ENCODE peak calls at places on chromosomes 12 and 14, in four cellular contexts. One of them, this sample, is unnamed.
A peak's percentile ranks its signal among the peaks of the same experiment; 100 is the strongest.

GRCh38 chr12:12560587-12561304 is 1.9 kb downstream of the DUSP16 start:
- DNase-seq in suprapubic skin: no peak
- DNase-seq in SK-N-SH: peak; percentile 41
- DNase-seq in sigmoid colon: peak; percentile 81
- DNase-seq in this sample: peak; percentile 68

GRCh38 chr14:95889236-95889979 is 12.8 kb downstream of the TUNAR start:
- DNase-seq in suprapubic skin: no peak
- DNase-seq in SK-N-SH: no peak
- DNase-seq in sigmoid colon: no peak
- DNase-seq in this sample: no peak

GRCh38 chr14:21868442-21869046 is 194.9 kb upstream of the OR4E1 start:
- DNase-seq in suprapubic skin: no peak
- DNase-seq in SK-N-SH: peak; percentile 29
- DNase-seq in sigmoid colon: no peak
- DNase-seq in this sample: peak; percentile 65

GRCh38 chr12:87428701-87429277 is 600.4 kb downstream of the C12orf50 start:
- DNase-seq in suprapubic skin: no peak
- DNase-seq in SK-N-SH: no peak
- DNase-seq in sigmoid colon: no peak
- DNase-seq in this sample: no peak

GRCh38 chr14:100749967-100750597 is 23.4 kb downstream of the DLK1 start:
- DNase-seq in suprapubic skin: peak; percentile 24
- DNase-seq in SK-N-SH: no peak
- DNase-seq in sigmoid colon: peak; percentile 13
- DNase-seq in this sample: no peak

GRCh38 chr12:11171953-11172675 is 1.1 kb downstream of the SMIM10L1 start:
- DNase-seq in suprapubic skin: no peak
- DNase-seq in SK-N-SH: peak; percentile 27
- DNase-seq in sigmoid colon: no peak
- DNase-seq in this sample: no peak

GRCh38 chr12:29149691-29150382 is 759 bp downstream of the FAR2 start:
- DNase-seq in suprapubic skin: no peak
- DNase-seq in SK-N-SH: no peak
- DNase-seq in sigmoid colon: peak; percentile 68
- DNase-seq in this sample: peak; percentile 38

GRCh38 chr14:70698288-70698687 is 56.6 kb downstream of the TTC9 start:
- DNase-seq in suprapubic skin: no peak
- DNase-seq in SK-N-SH: no peak
- DNase-seq in sigmoid colon: no peak
- DNase-seq in this sample: peak; percentile 43

GRCh38 chr12:80422549-80422948 is 21.5 kb upstream of the PTPRQ start:
- DNase-seq in suprapubic skin: no peak
- DNase-seq in SK-N-SH: no peak
- DNase-seq in sigmoid colon: no peak
- DNase-seq in this sample: no peak

GRCh38 chr14:34324363-34324795 is 137.7 kb downstream of the SPTSSA start:
- DNase-seq in suprapubic skin: no peak
- DNase-seq in SK-N-SH: peak; percentile 52
- DNase-seq in sigmoid colon: no peak
- DNase-seq in this sample: peak; percentile 12

GRCh38 chr14:102574840-102575478 is 17.5 kb upstream of the RCOR1 start:
- DNase-seq in suprapubic skin: no peak
- DNase-seq in SK-N-SH: no peak
- DNase-seq in sigmoid colon: no peak
- DNase-seq in this sample: no peak

GRCh38 chr12:99087278-99087677 is 442.2 kb downstream of the APAF1 start:
- DNase-seq in suprapubic skin: no peak
- DNase-seq in SK-N-SH: no peak
- DNase-seq in sigmoid colon: no peak
- DNase-seq in this sample: no peak

GRCh38 chr14:94598816-94599655 is 13.2 kb upstream of the SERPINA3 start:
- DNase-seq in suprapubic skin: peak; percentile 76
- DNase-seq in SK-N-SH: no peak
- DNase-seq in sigmoid colon: peak; percentile 93
- DNase-seq in this sample: peak; percentile 76

GRCh38 chr12:30764251-30764650 is 9.5 kb upstream of the CAPRIN2 start:
- DNase-seq in suprapubic skin: no peak
- DNase-seq in SK-N-SH: no peak
- DNase-seq in sigmoid colon: no peak
- DNase-seq in this sample: no peak

GRCh38 chr12:43551271-43551970 is 582 bp downstream of the ADAMTS20 start:
- DNase-seq in suprapubic skin: no peak
- DNase-seq in SK-N-SH: peak; percentile 70
- DNase-seq in sigmoid colon: no peak
- DNase-seq in this sample: no peak

GRCh38 chr12:79886917-79887519 is 47.9 kb downstream of the PPP1R12A start:
- DNase-seq in suprapubic skin: no peak
- DNase-seq in SK-N-SH: peak; percentile 6
- DNase-seq in sigmoid colon: no peak
- DNase-seq in this sample: no peak

GRCh38 chr12:16691624-16692023 is 85.7 kb upstream of the LMO3 start:
- DNase-seq in suprapubic skin: no peak
- DNase-seq in SK-N-SH: no peak
- DNase-seq in sigmoid colon: no peak
- DNase-seq in this sample: no peak

GRCh38 chr12:40158592-40159111 is 52.8 kb upstream of the SLC2A13 start:
- DNase-seq in suprapubic skin: no peak
- DNase-seq in SK-N-SH: no peak
- DNase-seq in sigmoid colon: no peak
- DNase-seq in this sample: peak; percentile 12

GRCh38 chr12:130333341-130333740 is 4.3 kb upstream of the PIWIL1 start:
- DNase-seq in suprapubic skin: no peak
- DNase-seq in SK-N-SH: no peak
- DNase-seq in sigmoid colon: no peak
- DNase-seq in this sample: no peak

DNA sequence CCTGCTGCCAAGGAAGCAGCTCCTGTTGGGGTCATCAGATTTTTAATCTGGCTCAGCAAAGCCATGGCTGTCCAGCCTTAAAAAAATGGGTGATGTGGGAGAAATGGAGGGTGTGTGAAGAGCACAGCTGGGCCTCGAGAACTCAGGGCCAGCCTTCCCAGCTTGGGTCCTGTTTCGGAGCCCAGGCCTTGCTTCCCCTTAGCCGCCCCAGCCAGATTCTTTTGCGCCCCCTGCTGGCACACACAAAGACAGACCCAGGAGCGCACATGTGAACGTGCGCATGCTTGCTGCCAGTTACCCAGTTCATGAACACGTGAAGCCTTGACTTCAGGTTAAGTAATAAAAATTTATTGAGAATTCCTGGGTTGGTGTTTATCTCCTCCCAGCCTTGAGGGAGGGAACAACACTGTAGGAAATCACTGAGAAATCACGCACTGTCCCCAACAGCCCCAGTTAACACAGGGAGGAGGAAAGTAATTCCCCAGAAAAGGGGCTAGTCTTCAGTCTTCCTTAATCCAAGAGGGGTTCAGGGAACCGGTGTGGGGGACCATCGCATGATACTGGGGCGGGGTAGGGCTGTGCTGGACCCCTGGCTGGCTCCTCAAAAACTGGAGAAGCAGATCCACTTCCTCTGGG is 5.3 kb downstream of the PHB2 start:
- DNase-seq in suprapubic skin: peak; percentile 91
- DNase-seq in SK-N-SH: peak; percentile 89
- DNase-seq in sigmoid colon: peak; percentile 96
- DNase-seq in this sample: peak; percentile 95
- TF ChIP-seq POLR2AphosphoS5 in suprapubic skin: peak; percentile 28
- TF ChIP-seq POLR2AphosphoS5 in SK-N-SH: no peak
- TF ChIP-seq POLR2AphosphoS5 in sigmoid colon: no peak
- TF ChIP-seq POLR2AphosphoS5 in this sample: peak; percentile 35

GRCh38 chr12:50618864-50619609 is 114.3 kb downstream of the DIP2B start:
- DNase-seq in suprapubic skin: no peak
- DNase-seq in SK-N-SH: no peak
- DNase-seq in sigmoid colon: no peak
- DNase-seq in this sample: peak; percentile 52
- H3K4me1 ChIP-seq in suprapubic skin: peaks cover 86% of the 10 kb centered on the region
- H3K4me1 ChIP-seq in SK-N-SH: peaks cover 17% of the 10 kb centered on the region
- H3K4me1 ChIP-seq in sigmoid colon: peaks cover 48% of the 10 kb centered on the region
- H3K4me1 ChIP-seq in this sample: peaks cover 27% of the 10 kb centered on the region

DNA sequence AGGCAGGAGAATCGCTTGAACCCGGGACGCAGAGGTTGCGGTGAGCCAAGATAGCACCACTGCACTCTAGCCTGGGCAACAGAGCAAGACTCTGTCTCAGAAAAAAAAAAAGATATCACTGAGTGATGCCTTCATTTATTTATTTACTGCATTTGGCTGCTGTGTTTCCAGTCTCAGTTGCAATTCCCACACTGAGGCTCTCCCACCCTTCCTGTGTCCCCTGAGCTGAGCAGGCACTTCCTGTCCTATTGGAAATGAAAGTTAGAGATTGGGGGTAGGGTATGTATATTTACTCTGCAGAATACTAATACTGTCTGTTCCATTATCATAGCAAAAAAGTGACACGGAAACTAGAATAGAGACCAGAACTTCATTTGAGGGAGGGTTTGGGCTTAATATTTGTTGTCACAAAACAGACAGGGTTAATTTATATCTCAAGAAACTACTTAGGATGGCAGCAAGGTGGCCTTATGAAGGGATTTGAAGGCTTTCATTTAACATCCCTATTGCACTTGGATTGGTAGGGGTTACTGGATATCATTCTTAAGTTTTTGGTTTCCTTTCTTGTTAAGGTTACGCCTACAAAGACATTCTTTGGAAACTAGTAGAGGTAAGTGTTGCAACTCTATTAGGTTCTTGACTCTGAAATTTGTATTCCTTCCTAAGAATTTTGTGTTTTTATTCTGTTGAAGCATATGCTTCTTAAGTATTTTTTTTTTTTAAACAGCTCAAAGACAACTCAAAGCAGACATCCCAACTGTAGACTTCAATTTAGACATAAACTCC is 1.4 kb upstream of the RBMS2 start:
- DNase-seq in suprapubic skin: no peak
- DNase-seq in SK-N-SH: no peak
- DNase-seq in sigmoid colon: no peak
- DNase-seq in this sample: no peak
- TF ChIP-seq EP300 in suprapubic skin: no peak
- TF ChIP-seq EP300 in SK-N-SH: no peak
- TF ChIP-seq EP300 in sigmoid colon: no peak
- TF ChIP-seq EP300 in this sample: no peak

DNA sequence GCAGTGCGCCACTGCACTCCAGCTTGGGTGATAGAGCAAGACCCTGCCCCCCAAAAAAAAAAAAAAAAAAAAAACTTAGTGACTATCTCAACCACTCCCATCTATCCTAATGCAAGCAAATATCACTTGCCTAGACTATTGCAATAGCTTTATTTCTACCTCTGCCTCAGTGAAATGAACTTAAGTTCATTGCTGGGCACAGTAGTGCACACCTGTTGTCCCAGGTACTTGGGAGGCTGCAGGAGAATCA is 4.3 kb downstream of the RPS29 start:
- DNase-seq in suprapubic skin: no peak
- DNase-seq in SK-N-SH: no peak
- DNase-seq in sigmoid colon: no peak
- DNase-seq in this sample: no peak
- TF ChIP-seq POLR2AphosphoS5 in suprapubic skin: no peak
- TF ChIP-seq POLR2AphosphoS5 in SK-N-SH: no peak
- TF ChIP-seq POLR2AphosphoS5 in sigmoid colon: no peak
- TF ChIP-seq POLR2AphosphoS5 in this sample: no peak

GRCh38 chr14:68938515-68939423 is 40.3 kb downstream of the ACTN1 start:
- DNase-seq in suprapubic skin: no peak
- DNase-seq in SK-N-SH: peak; percentile 67
- DNase-seq in sigmoid colon: peak; percentile 77
- DNase-seq in this sample: peak; percentile 72

GRCh38 chr14:68940614-68941185 is 38.4 kb downstream of the ACTN1 start:
- DNase-seq in suprapubic skin: no peak
- DNase-seq in SK-N-SH: no peak
- DNase-seq in sigmoid colon: no peak
- DNase-seq in this sample: no peak

GRCh38 chr14:68939424-68939892 is 39.6 kb downstream of the ACTN1 start:
- DNase-seq in suprapubic skin: no peak
- DNase-seq in SK-N-SH: no peak
- DNase-seq in sigmoid colon: no peak
- DNase-seq in this sample: no peak

GRCh38 chr14:68941820-68942219 is 37.3 kb downstream of the ACTN1 start:
- DNase-seq in suprapubic skin: no peak
- DNase-seq in SK-N-SH: no peak
- DNase-seq in sigmoid colon: peak; percentile 83
- DNase-seq in this sample: peak; percentile 53

GRCh38 chr14:68939893-68940613 is 39.0 kb downstream of the ACTN1 start:
- DNase-seq in suprapubic skin: no peak
- DNase-seq in SK-N-SH: peak; percentile 51
- DNase-seq in sigmoid colon: peak; percentile 92
- DNase-seq in this sample: peak; percentile 67
- H3K4me1 ChIP-seq in suprapubic skin: peaks cover 92% of the 10 kb centered on the region
- H3K4me1 ChIP-seq in SK-N-SH: peaks cover 90% of the 10 kb centered on the region
- H3K4me1 ChIP-seq in sigmoid colon: peaks cover 98% of the 10 kb centered on the region
- H3K4me1 ChIP-seq in this sample: peaks cover 90% of the 10 kb centered on the region

DNA sequence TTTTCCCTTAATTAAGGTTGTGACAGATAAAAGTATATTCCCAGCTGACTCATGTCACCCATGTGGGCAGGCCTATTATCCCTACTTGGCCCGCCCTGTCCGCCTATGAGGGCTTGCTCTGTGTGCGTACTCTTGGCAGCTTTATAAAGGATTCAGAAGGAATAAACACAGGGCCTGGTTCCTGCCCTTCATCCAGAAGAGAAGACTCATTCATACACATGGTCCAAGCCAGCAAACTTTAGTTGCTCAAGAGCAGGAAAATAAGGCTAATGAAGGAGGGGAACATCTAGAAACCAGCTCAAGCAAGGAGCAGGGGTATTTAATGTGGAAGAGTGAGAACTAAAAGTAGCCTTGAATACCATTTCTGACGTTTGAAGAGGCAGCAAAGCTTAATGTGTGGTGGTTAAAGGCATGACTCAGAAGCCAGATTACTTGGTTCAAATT is 141.9 kb downstream of the CRADD start:
- DNase-seq in suprapubic skin: peak; percentile 82
- DNase-seq in SK-N-SH: no peak
- DNase-seq in sigmoid colon: peak; percentile 96
- DNase-seq in this sample: peak; percentile 35
- TF ChIP-seq EP300 in suprapubic skin: no peak
- TF ChIP-seq EP300 in SK-N-SH: no peak
- TF ChIP-seq EP300 in sigmoid colon: peak; percentile 57
- TF ChIP-seq EP300 in this sample: no peak

GRCh38 chr12:2925322-2925995 is 33.7 kb upstream of the TEAD4 start:
- DNase-seq in suprapubic skin: no peak
- DNase-seq in SK-N-SH: no peak
- DNase-seq in sigmoid colon: no peak
- DNase-seq in this sample: no peak
- TF ChIP-seq POLR2AphosphoS5 in suprapubic skin: no peak
- TF ChIP-seq POLR2AphosphoS5 in SK-N-SH: no peak
- TF ChIP-seq POLR2AphosphoS5 in sigmoid colon: no peak
- TF ChIP-seq POLR2AphosphoS5 in this sample: no peak

GRCh38 chr12:64696065-64696741 is 63.0 kb downstream of the GNS start:
- DNase-seq in suprapubic skin: no peak
- DNase-seq in SK-N-SH: peak; percentile 27
- DNase-seq in sigmoid colon: no peak
- DNase-seq in this sample: no peak
- H3K4me1 ChIP-seq in suprapubic skin: no peaks in the 10 kb centered on the region
- H3K4me1 ChIP-seq in SK-N-SH: peaks cover 12% of the 10 kb centered on the region
- H3K4me1 ChIP-seq in sigmoid colon: peaks cover 41% of the 10 kb centered on the region
- H3K4me1 ChIP-seq in this sample: peaks cover 9% of the 10 kb centered on the region

GRCh38 chr14:54565236-54566151 is 1.4 kb upstream of the SAMD4A start:
- DNase-seq in suprapubic skin: peak; percentile 97
- DNase-seq in SK-N-SH: peak; percentile 91
- DNase-seq in sigmoid colon: peak; percentile 99
- DNase-seq in this sample: peak; percentile 94
- TF ChIP-seq EP300 in suprapubic skin: no peak
- TF ChIP-seq EP300 in SK-N-SH: no peak
- TF ChIP-seq EP300 in sigmoid colon: peak; percentile 23
- TF ChIP-seq EP300 in this sample: peak; percentile 59

This sample was measured in transverse colon.